ENCODE peak calls at places on chromosomes 4 and X, in five cellular contexts. One of them, this sample, is unnamed. For H3K4me1, the result is how much of the 10 kb centered on the place peaks cover.

GRCh38 chrX:1099146-1099770 is 113.2 kb downstream of the CRLF2 start:
- DNase-seq in mesenchymal stem cell: no peak
- DNase-seq in neuronal stem cell: no peak
- DNase-seq in H9: no peak
- DNase-seq in IMR-90: no peak
- DNase-seq in this sample: no peak

GRCh38 chr4:170750519-170750918 is 660.8 kb upstream of the AADAT start:
- DNase-seq in mesenchymal stem cell: no peak
- DNase-seq in neuronal stem cell: no peak
- DNase-seq in H9: no peak
- DNase-seq in IMR-90: no peak
- DNase-seq in this sample: no peak

GRCh38 chr4:146333187-146333894 is 119.0 kb downstream of the REELD1 start:
- DNase-seq in mesenchymal stem cell: peak
- DNase-seq in neuronal stem cell: no peak
- DNase-seq in H9: no peak
- DNase-seq in IMR-90: peak
- DNase-seq in this sample: no peak

GRCh38 chr4:176499518-176499917 is 179.8 kb downstream of the SPCS3 start:
- DNase-seq in mesenchymal stem cell: no peak
- DNase-seq in neuronal stem cell: no peak
- DNase-seq in H9: no peak
- DNase-seq in IMR-90: peak
- DNase-seq in this sample: no peak

GRCh38 chr4:65302145-65302544 is 368.1 kb downstream of the EPHA5 start:
- DNase-seq in mesenchymal stem cell: no peak
- DNase-seq in neuronal stem cell: no peak
- DNase-seq in H9: no peak
- DNase-seq in IMR-90: no peak
- DNase-seq in this sample: peak

GRCh38 chr4:24053906-24054305 is 164.1 kb upstream of the PPARGC1A start:
- DNase-seq in mesenchymal stem cell: peak
- DNase-seq in neuronal stem cell: no peak
- DNase-seq in H9: no peak
- DNase-seq in IMR-90: peak
- DNase-seq in this sample: no peak

GRCh38 chrX:40142417-40142816 is 44.7 kb upstream of the BCOR start:
- DNase-seq in mesenchymal stem cell: no peak
- DNase-seq in neuronal stem cell: no peak
- DNase-seq in H9: no peak
- DNase-seq in IMR-90: no peak
- DNase-seq in this sample: no peak

GRCh38 chr4:107894138-107894603 is 37.2 kb upstream of the CYP2U1 start:
- DNase-seq in mesenchymal stem cell: no peak
- DNase-seq in neuronal stem cell: peak
- DNase-seq in H9: no peak
- DNase-seq in IMR-90: no peak
- DNase-seq in this sample: no peak

GRCh38 chrX:39336709-39337294 is 535.5 kb downstream of the MID1IP1 start:
- DNase-seq in mesenchymal stem cell: peak
- DNase-seq in neuronal stem cell: no peak
- DNase-seq in H9: no peak
- DNase-seq in IMR-90: no peak
- DNase-seq in this sample: no peak

GRCh38 chr4:41192136-41192535 is 22.2 kb downstream of the APBB2 start:
- DNase-seq in mesenchymal stem cell: no peak
- DNase-seq in neuronal stem cell: no peak
- DNase-seq in H9: no peak
- DNase-seq in IMR-90: peak
- DNase-seq in this sample: no peak

GRCh38 chr4:6458528-6458927 is 13.9 kb downstream of the PPP2R2C start:
- DNase-seq in mesenchymal stem cell: no peak
- DNase-seq in neuronal stem cell: no peak
- DNase-seq in H9: no peak
- DNase-seq in IMR-90: no peak
- DNase-seq in this sample: no peak

GRCh38 chrX:23981222-23981621 is 45.8 kb downstream of the KLHL15 start:
- DNase-seq in mesenchymal stem cell: no peak
- DNase-seq in neuronal stem cell: no peak
- DNase-seq in H9: no peak
- DNase-seq in IMR-90: no peak
- DNase-seq in this sample: no peak

GRCh38 chr4:173930329-173930967 is 353.0 kb downstream of the FBXO8 start:
- DNase-seq in mesenchymal stem cell: no peak
- DNase-seq in neuronal stem cell: no peak
- DNase-seq in H9: no peak
- DNase-seq in IMR-90: no peak
- DNase-seq in this sample: no peak

GRCh38 chr4:72330381-72330780 is 238.6 kb downstream of the ADAMTS3 start:
- DNase-seq in mesenchymal stem cell: no peak
- DNase-seq in neuronal stem cell: no peak
- DNase-seq in H9: no peak
- DNase-seq in IMR-90: no peak
- DNase-seq in this sample: no peak

GRCh38 chr4:84971319-84971932 is 4.9 kb upstream of the WDFY3 start:
- DNase-seq in mesenchymal stem cell: peak
- DNase-seq in neuronal stem cell: no peak
- DNase-seq in H9: no peak
- DNase-seq in IMR-90: peak
- DNase-seq in this sample: peak

GRCh38 chr4:104490096-104490769 is 4.5 kb downstream of the CXXC4 start:
- DNase-seq in mesenchymal stem cell: no peak
- DNase-seq in neuronal stem cell: no peak
- DNase-seq in H9: peak
- DNase-seq in IMR-90: no peak
- DNase-seq in this sample: peak

GRCh38 chrX:48083212-48083611 is 11.8 kb upstream of the ZNF630 start:
- DNase-seq in mesenchymal stem cell: peak
- DNase-seq in neuronal stem cell: peak
- DNase-seq in H9: peak
- DNase-seq in IMR-90: peak
- DNase-seq in this sample: peak

GRCh38 chrX:153669174-153669890 is 4.3 kb downstream of the PNCK start:
- DNase-seq in mesenchymal stem cell: no peak
- DNase-seq in neuronal stem cell: no peak
- DNase-seq in H9: peak
- DNase-seq in IMR-90: no peak
- DNase-seq in this sample: peak

DNA sequence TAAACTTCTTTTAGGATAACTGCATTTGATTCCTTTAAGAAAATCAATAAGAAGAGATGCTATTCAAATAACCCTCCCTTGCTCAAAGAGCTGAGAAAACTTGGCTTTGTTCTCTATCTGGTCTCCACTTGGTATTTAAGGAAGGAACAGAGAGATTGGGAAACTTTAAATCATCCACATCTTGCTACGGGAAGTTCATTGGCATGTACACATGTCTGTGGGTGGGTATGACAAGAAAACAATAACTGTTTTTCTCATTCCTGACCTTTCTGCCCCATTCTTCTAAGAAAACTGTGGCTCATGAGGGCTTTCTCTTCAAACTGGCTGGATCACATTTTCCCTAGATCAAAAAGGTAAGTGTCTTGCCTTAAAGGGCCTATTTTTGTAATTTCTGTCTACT is 6.0 kb downstream of the SEL1L3 start:
- DNase-seq in mesenchymal stem cell: no peak
- DNase-seq in neuronal stem cell: no peak
- DNase-seq in H9: no peak
- DNase-seq in IMR-90: no peak
- DNase-seq in this sample: no peak
- H3K4me1 ChIP-seq in mesenchymal stem cell: under half
- H3K4me1 ChIP-seq in neuronal stem cell: under half
- H3K4me1 ChIP-seq in H9: under half
- H3K4me1 ChIP-seq in IMR-90: under half
- H3K4me1 ChIP-seq in this sample: under half

GRCh38 chr4:1870578-1871443 is at the start of gene NSD2:
- DNase-seq in mesenchymal stem cell: peak
- DNase-seq in neuronal stem cell: peak
- DNase-seq in H9: peak
- DNase-seq in IMR-90: peak
- DNase-seq in this sample: peak
- H2BK5ac ChIP-seq in mesenchymal stem cell: peak
- H2BK5ac ChIP-seq in neuronal stem cell: peak
- H2BK5ac ChIP-seq in H9: no peak
- H2BK5ac ChIP-seq in IMR-90: peak
- H2BK5ac ChIP-seq in this sample: peak

DNA sequence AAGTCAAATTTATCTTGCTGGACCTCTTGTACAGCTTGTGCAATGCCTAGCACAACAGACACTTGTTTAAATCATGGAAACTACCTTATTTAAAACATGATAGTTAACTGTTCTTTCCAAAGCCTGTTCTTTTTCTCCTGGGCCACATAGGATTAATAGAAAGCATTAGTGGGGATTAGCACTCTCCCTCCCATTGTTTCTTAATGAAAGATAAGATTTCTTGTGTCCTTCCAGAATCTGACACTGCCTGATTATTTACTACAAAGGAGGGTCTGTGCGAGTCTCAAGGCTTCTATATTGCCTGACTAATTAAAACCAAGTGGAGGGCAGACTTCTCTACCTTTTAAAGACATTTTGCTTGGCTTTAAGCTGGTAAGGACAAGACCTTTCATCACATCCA is 8.5 kb upstream of the ELMOD2 start:
- DNase-seq in mesenchymal stem cell: no peak
- DNase-seq in neuronal stem cell: peak
- DNase-seq in H9: no peak
- DNase-seq in IMR-90: no peak
- DNase-seq in this sample: peak
- H3K9ac ChIP-seq in mesenchymal stem cell: no peak
- H3K9ac ChIP-seq in neuronal stem cell: no peak
- H3K9ac ChIP-seq in H9: no peak
- H3K9ac ChIP-seq in IMR-90: no peak
- H3K9ac ChIP-seq in this sample: peak

DNA sequence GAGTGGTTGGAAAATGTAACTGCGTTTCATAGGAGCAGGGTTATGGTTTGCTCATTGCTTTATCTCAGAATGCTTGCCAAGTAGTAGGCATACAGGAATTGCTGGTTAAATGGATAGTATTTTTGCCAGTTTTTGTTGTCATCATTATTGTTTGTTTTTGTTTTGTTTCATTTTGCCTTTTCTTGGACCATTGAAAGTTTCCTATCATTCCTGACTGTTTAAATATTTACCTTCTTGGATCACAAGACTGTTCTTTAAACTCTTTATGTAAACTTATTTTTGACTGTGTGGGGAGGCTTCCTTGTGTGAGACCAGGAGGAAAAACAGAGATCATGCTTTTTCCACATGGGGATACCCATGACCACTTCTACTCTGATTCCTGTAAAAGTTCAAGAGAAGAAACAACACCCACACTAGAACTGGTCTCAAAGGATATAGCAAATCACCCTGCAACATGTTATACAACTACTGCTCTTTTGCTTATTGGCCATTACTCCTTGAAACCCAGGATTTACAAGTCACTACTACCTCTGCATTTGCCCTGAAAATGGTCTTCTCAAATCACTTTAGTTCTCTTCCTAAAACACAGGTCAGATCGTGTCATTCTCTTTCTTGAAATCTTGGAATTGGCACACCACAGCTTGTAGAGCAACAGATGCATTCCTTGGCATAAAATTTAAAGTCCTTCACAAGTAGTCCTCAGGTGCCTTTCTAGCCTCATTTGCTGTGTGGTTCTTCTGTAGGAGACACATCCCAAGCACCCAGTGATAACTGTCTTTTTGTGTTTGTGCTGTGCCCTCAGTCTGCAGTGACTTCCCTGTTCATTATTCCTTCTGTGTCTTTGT is 51.3 kb downstream of the FNIP2 start:
- DNase-seq in mesenchymal stem cell: no peak
- DNase-seq in neuronal stem cell: no peak
- DNase-seq in H9: no peak
- DNase-seq in IMR-90: peak
- DNase-seq in this sample: no peak
- H3K4me1 ChIP-seq in mesenchymal stem cell: under half
- H3K4me1 ChIP-seq in neuronal stem cell: under half
- H3K4me1 ChIP-seq in H9: under half
- H3K4me1 ChIP-seq in IMR-90: under half
- H3K4me1 ChIP-seq in this sample: under half

GRCh38 chrX:66163849-66164401 is at the start of gene HEPH:
- DNase-seq in mesenchymal stem cell: peak
- DNase-seq in neuronal stem cell: peak
- DNase-seq in H9: peak
- DNase-seq in IMR-90: peak
- DNase-seq in this sample: peak
- H2BK5ac ChIP-seq in mesenchymal stem cell: no peak
- H2BK5ac ChIP-seq in neuronal stem cell: no peak
- H2BK5ac ChIP-seq in H9: no peak
- H2BK5ac ChIP-seq in IMR-90: no peak
- H2BK5ac ChIP-seq in this sample: no peak

GRCh38 chrX:64976673-64977040 is 407 bp upstream of the ZC4H2 start:
- DNase-seq in mesenchymal stem cell: no peak
- DNase-seq in neuronal stem cell: no peak
- DNase-seq in H9: peak
- DNase-seq in IMR-90: no peak
- DNase-seq in this sample: peak
- H3K9ac ChIP-seq in mesenchymal stem cell: peak
- H3K9ac ChIP-seq in neuronal stem cell: no peak
- H3K9ac ChIP-seq in H9: no peak
- H3K9ac ChIP-seq in IMR-90: no peak
- H3K9ac ChIP-seq in this sample: no peak

GRCh38 chr4:109993116-109993515 is 80.4 kb downstream of the EGF start:
- DNase-seq in mesenchymal stem cell: no peak
- DNase-seq in neuronal stem cell: no peak
- DNase-seq in H9: no peak
- DNase-seq in IMR-90: no peak
- DNase-seq in this sample: no peak

GRCh38 chr4:109990307-109991257 is 77.9 kb downstream of the EGF start:
- DNase-seq in mesenchymal stem cell: no peak
- DNase-seq in neuronal stem cell: no peak
- DNase-seq in H9: no peak
- DNase-seq in IMR-90: no peak
- DNase-seq in this sample: no peak

GRCh38 chr4:109998867-109999303 is 86.2 kb downstream of the EGF start:
- DNase-seq in mesenchymal stem cell: peak
- DNase-seq in neuronal stem cell: peak
- DNase-seq in H9: no peak
- DNase-seq in IMR-90: peak
- DNase-seq in this sample: peak

GRCh38 chr4:109996531-109996930 is 83.8 kb downstream of the EGF start:
- DNase-seq in mesenchymal stem cell: no peak
- DNase-seq in neuronal stem cell: no peak
- DNase-seq in H9: no peak
- DNase-seq in IMR-90: no peak
- DNase-seq in this sample: no peak

DNA sequence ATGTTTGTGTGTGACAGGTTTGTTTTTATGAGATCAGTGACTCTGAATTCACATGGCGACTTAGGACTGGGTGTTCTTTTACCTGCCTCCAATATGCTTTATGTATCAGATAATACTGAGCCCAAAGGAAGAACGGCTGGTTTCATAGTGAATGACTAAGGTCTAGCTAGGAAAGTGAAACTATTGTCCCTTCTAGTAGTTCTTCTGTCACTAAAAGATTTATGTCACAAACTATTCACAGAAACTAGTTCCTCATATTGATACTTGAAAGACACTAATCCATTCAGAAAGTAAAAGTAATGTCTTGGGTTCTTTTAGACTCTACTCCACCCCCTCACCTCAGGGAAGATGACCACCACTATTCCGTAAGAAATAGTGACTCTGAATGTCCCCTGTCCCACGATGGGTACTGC is 81.7 kb downstream of the EGF start:
- DNase-seq in mesenchymal stem cell: no peak
- DNase-seq in neuronal stem cell: no peak
- DNase-seq in H9: no peak
- DNase-seq in IMR-90: no peak
- DNase-seq in this sample: no peak
- H3K4me1 ChIP-seq in mesenchymal stem cell: under half
- H3K4me1 ChIP-seq in neuronal stem cell: under half
- H3K4me1 ChIP-seq in H9: under half
- H3K4me1 ChIP-seq in IMR-90: under half
- H3K4me1 ChIP-seq in this sample: under half

This sample was measured in mesendoderm.